ENCODE peak calls at places on chromosomes 4 and X, in six cellular contexts. K, I, S, A, M and E are unnamed samples.

GRCh38 chrX:153446636-153446936 is 730 bp upstream of the TREX2 start:
- DNase-seq in A (no peak), I (no peak), S (no peak), K (no peak), M (no peak), E (no peak)

GRCh38 chrX:1599791-1600405 is 8.5 kb downstream of the AKAP17A start:
- DNase-seq in A (no peak), I (no peak), M (no peak), K (no peak), S (no peak), E (no peak)

GRCh38 chrX:1493317-1493856 is 40.7 kb upstream of the ASMTL start:
- DNase-seq in S (no peak), A (no peak), I (no peak), K (no peak), M (no peak), E (no peak)

GRCh38 chr4:176875026-176875425 is 82.3 kb upstream of the VEGFC start:
- DNase-seq in A (no peak), K (no peak), M (no peak), S (no peak), I (no peak), E (no peak)

GRCh38 chrX:9440116-9440844 is 24.6 kb upstream of the TBL1X start:
- DNase-seq in M (no peak), S (no peak), K (no peak), A (no peak), I (no peak), E (no peak)

GRCh38 chr4:108188770-108189169 is 20.0 kb upstream of the LEF1 start:
- DNase-seq in S (no peak), K (no peak), A (no peak), M (no peak), I (no peak), E (no peak)

GRCh38 chrX:146054311-146054710 is 236.7 kb downstream of the SLITRK2 start:
- DNase-seq in K (no peak), I (no peak), S (no peak), M (no peak), A (no peak), E (no peak)

GRCh38 chrX:39253551-39253950 is 452.3 kb downstream of the MID1IP1 start:
- DNase-seq in K (no peak), I (no peak), S (peak; percentile 63), M (no peak), A (no peak), E (peak; percentile 70)

GRCh38 chr4:19924761-19925160 is 326.9 kb upstream of the SLIT2 start:
- DNase-seq in M (peak; percentile 40), I (no peak), S (no peak), A (no peak), K (no peak), E (no peak)

GRCh38 chrX:19344661-19345060 is 934 bp downstream of the PDHA1 start:
- DNase-seq in I (no peak), K (no peak), S (no peak), M (no peak), A (no peak), E (no peak)

GRCh38 chrX:124342174-124342867 is 4.0 kb upstream of the SH2D1A start:
- DNase-seq in A (no peak), M (no peak), S (no peak), I (no peak), K (peak; percentile 15), E (no peak)

GRCh38 chr4:82797048-82797590 is 1.5 kb downstream of the SCD5 start:
- DNase-seq in I (no peak), A (no peak), S (peak; percentile 42), M (no peak), K (no peak), E (peak; percentile 41)

GRCh38 chrX:9071031-9071650 is 37.2 kb upstream of the FAM9B start:
- DNase-seq in K (no peak), A (no peak), S (no peak), I (no peak), M (no peak), E (peak; percentile 11)

GRCh38 chrX:153744210-153745066 is 19.6 kb upstream of the PLXNB3 start:
- DNase-seq in S (no peak), I (no peak), K (no peak), A (no peak), M (no peak), E (no peak)

GRCh38 chr4:14072506-14072905 is 445.0 kb upstream of the BOD1L1 start:
- DNase-seq in S (no peak), I (no peak), K (no peak), M (no peak), A (no peak), E (no peak)

GRCh38 chr4:94462572-94462971 is 10.8 kb downstream of the PDLIM5 start:
- DNase-seq in M (no peak), S (no peak), K (no peak), A (no peak), I (no peak), E (no peak)
- H3K4me1 ChIP-seq in M (no peaks in the 10 kb centered on the region), S (peaks cover 32% of the 10 kb centered on the region), K (peaks cover 7% of the 10 kb centered on the region), A (peaks cover 46% of the 10 kb centered on the region), I (peaks cover 6% of the 10 kb centered on the region), E (peaks cover 17% of the 10 kb centered on the region)

GRCh38 chr4:3487861-3488260 is 24.8 kb downstream of the DOK7 start:
- DNase-seq in I (no peak), A (no peak), S (no peak), K (no peak), M (no peak), E (no peak)

GRCh38 chr4:3491681-3492405 is 28.7 kb downstream of the DOK7 start:
- DNase-seq in I (no peak), A (no peak), M (no peak), K (no peak), S (no peak), E (no peak)

GRCh38 chr4:3486556-3487270 is 23.6 kb downstream of the DOK7 start:
- DNase-seq in K (no peak), M (peak; percentile 16), A (no peak), I (no peak), S (peak; percentile 19), E (no peak)

GRCh38 chr4:3488791-3489190 is 25.7 kb downstream of the DOK7 start:
- DNase-seq in A (no peak), S (no peak), I (no peak), K (no peak), M (no peak), E (no peak)

DNA sequence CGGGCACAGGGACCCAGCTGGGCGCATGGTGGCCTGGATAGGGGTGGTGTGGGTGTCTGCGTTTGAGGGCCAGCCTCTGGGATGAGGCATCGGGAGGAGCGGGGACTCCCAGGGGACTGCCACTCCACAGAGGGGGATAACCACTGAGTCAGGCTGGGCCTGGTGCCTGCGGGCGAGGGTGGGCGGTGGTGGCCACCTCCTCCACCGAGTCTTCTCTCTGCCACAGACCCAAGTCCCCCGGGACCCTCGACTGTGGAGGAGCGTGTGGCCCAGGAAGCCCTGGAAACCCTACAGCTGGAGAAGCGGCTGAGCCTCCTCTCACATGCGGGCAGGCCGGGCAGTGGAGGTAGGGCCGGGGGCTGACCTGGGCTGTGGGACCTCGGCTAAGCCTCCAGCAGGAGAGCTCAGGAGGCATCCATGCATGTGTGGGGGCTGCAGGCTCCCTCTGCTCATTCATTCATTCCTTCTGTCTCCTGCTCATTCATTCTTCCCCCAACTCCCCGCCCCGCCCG is 26.4 kb downstream of the DOK7 start:
- DNase-seq in S (no peak), I (no peak), M (no peak), K (no peak), A (no peak), E (no peak)
- H3K27me3 ChIP-seq in S (no peaks in the 10 kb centered on the region), I (peaks cover 91% of the 10 kb centered on the region), M (peaks cover 100% of the 10 kb centered on the region), K (no peaks in the 10 kb centered on the region), A (no peaks in the 10 kb centered on the region), E (peaks cover 13% of the 10 kb centered on the region)

GRCh38 chr4:37685726-37686372 is 327 bp downstream of the RELL1 start:
- DNase-seq in M (peak; percentile 54), A (no peak), S (no peak), I (peak; percentile 52), K (peak; percentile 76), E (no peak)
- H3K4me1 ChIP-seq in M (peaks cover 27% of the 10 kb centered on the region), A (peaks cover 35% of the 10 kb centered on the region), S (peaks cover 21% of the 10 kb centered on the region), I (peaks cover 49% of the 10 kb centered on the region), K (peaks cover 41% of the 10 kb centered on the region), E (no peaks in the 10 kb centered on the region)

GRCh38 chrX:16950423-16950822 is 4.0 kb downstream of the REPS2 start:
- DNase-seq in K (no peak), M (no peak), A (no peak), S (no peak), I (no peak), E (no peak)
- H3K27me3 ChIP-seq in K (no peaks in the 10 kb centered on the region), M (no peaks in the 10 kb centered on the region), A (no peaks in the 10 kb centered on the region), S (peaks cover 1% of the 10 kb centered on the region), I (no peaks in the 10 kb centered on the region), E (no peaks in the 10 kb centered on the region)

GRCh38 chrX:100979881-100980607 is 10.5 kb downstream of the ARL13A start:
- DNase-seq in A (no peak), I (no peak), S (peak; percentile 73), K (no peak), M (no peak), E (no peak)
- H3K4me1 ChIP-seq in A (no peaks in the 10 kb centered on the region), I (no peaks in the 10 kb centered on the region), S (peaks cover 24% of the 10 kb centered on the region), K (no peaks in the 10 kb centered on the region), M (no peaks in the 10 kb centered on the region), E (no peaks in the 10 kb centered on the region)

GRCh38 chrX:123083924-123084323 is 100.2 kb upstream of the GRIA3 start:
- DNase-seq in M (no peak), A (no peak), K (no peak), I (no peak), S (peak; percentile 53), E (peak; percentile 43)

GRCh38 chrX:123084797-123085196 is 99.3 kb upstream of the GRIA3 start:
- DNase-seq in K (no peak), A (no peak), M (no peak), I (no peak), S (peak; percentile 83), E (peak; percentile 92)

GRCh38 chrX:123081766-123082165 is 102.3 kb upstream of the GRIA3 start:
- DNase-seq in M (no peak), S (peak; percentile 65), A (no peak), K (no peak), I (no peak), E (no peak)

GRCh38 chrX:123077671-123078070 is 106.4 kb upstream of the GRIA3 start:
- DNase-seq in K (no peak), M (no peak), A (no peak), S (no peak), I (no peak), E (no peak)

GRCh38 chrX:123080065-123080464 is 104.0 kb upstream of the GRIA3 start:
- DNase-seq in S (no peak), M (no peak), K (no peak), I (no peak), A (peak; percentile 1), E (no peak)
- H3K27me3 ChIP-seq in S (no peaks in the 10 kb centered on the region), M (no peaks in the 10 kb centered on the region), K (no peaks in the 10 kb centered on the region), I (no peaks in the 10 kb centered on the region), A (no peaks in the 10 kb centered on the region), E (no peaks in the 10 kb centered on the region)